ENCODE peak calls at places on chromosomes 12 and 14, in six cellular contexts. N is brain microvascular endothelial cell; W is naive thymus-derived CD4-positive, alpha-beta T cell; B is activated CD8-positive, alpha-beta memory T cell treated with anti-CD3 and anti-CD28 coated beads for 4 hours; P is hippocampal formation; Y is AML-193. T is an unnamed sample.

GRCh38 chr12:19772776-19773175 is 333.5 kb downstream of the AEBP2 start:
- DNase-seq in N (no peak), W (no peak), B (no peak), P (no peak), Y (no peak), T (no peak)

GRCh38 chr12:108403952-108404351 is 64.8 kb upstream of the CMKLR1 start:
- DNase-seq in N (no peak), W (no peak), B (no peak), P (no peak), Y (no peak), T (no peak)

GRCh38 chr14:74400919-74401503 is 25.0 kb downstream of the SYNDIG1L start:
- DNase-seq in N (no peak), W (no peak), B (no peak), P (no peak), Y (no peak), T (no peak)

GRCh38 chr12:123250471-123251383 is 17.5 kb downstream of the MTRFR start:
- DNase-seq in N (no peak), W (no peak), B (no peak), P (no peak), Y (no peak), T (no peak)

GRCh38 chr12:7162691-7163114 is 26.8 kb upstream of the PEX5 start:
- DNase-seq in N (no peak), W (peak; percentile 14), B (no peak), P (no peak), Y (no peak), T (peak; percentile 35)

GRCh38 chr14:87334997-87335675 is 657.8 kb downstream of the GALC start:
- DNase-seq in N (no peak), W (no peak), B (no peak), P (no peak), Y (no peak), T (no peak)

GRCh38 chr14:61347771-61348443 is 26.5 kb downstream of the PRKCH start:
- DNase-seq in N (no peak), W (no peak), B (no peak), P (no peak), Y (peak; percentile 8), T (no peak)

GRCh38 chr12:129964826-129965457 is 61.1 kb upstream of the TMEM132D start:
- DNase-seq in N (no peak), W (no peak), B (no peak), P (no peak), Y (no peak), T (no peak)

GRCh38 chr14:56247495-56248087 is 129.4 kb downstream of the PELI2 start:
- DNase-seq in N (no peak), W (no peak), B (no peak), P (no peak), Y (no peak), T (no peak)

GRCh38 chr12:86658303-86658702 is 402.1 kb upstream of the MGAT4C start:
- DNase-seq in N (no peak), W (no peak), B (no peak), P (no peak), Y (no peak), T (no peak)

GRCh38 chr14:75501080-75501479 is 21.2 kb upstream of the BATF start:
- DNase-seq in N (no peak), W (no peak), B (no peak), P (no peak), Y (no peak), T (peak; percentile 18)

T was measured in activated CD8-positive, alpha-beta T cell treated with anti-CD3 and anti-CD28 coated beads, Interleukin-2, amount 10 ng/mL, durations not matched to agents 7 days and 5 days.